ENCODE peak calls at places on chromosome 17, in ten cellular contexts. J, V, D, A, Z, P, G, C, F and R are unnamed samples.

GRCh38 chr17:4182043-4182442 is 39.0 kb downstream of the CYB5D2 start:
- DNase-seq in J (no peak), V (no peak), D (no peak), A (no peak), Z (no peak), P (no peak), G (no peak), C (no peak), F (no peak), R (no peak)

GRCh38 chr17:77872714-77873517 is 85.6 kb upstream of the TNRC6C start:
- DNase-seq in J (no peak), V (no peak), D (no peak), A (no peak), Z (no peak), P (no peak), G (no peak), C (no peak), F (no peak), R (no peak)

GRCh38 chr17:45391918-45392317 is 40.8 kb downstream of the ARHGAP27 start:
- DNase-seq in J (no peak), V (no peak), D (no peak), A (no peak), Z (no peak), P (no peak), G (no peak), C (no peak), F (no peak), R (no peak)

GRCh38 chr17:56793506-56793905 is 40.2 kb downstream of the C17orf67 start:
- DNase-seq in J (no peak), V (peak; percentile 27), D (no peak), A (no peak), Z (no peak), P (peak; percentile 25), G (no peak), C (no peak), F (no peak), R (no peak)

GRCh38 chr17:82244413-82245140 is 15.7 kb downstream of the SLC16A3 start:
- DNase-seq in J (peak; percentile 42), V (no peak), D (no peak), A (no peak), Z (peak; percentile 38), P (no peak), G (peak; percentile 63), C (peak; percentile 60), F (no peak), R (no peak)

GRCh38 chr17:63163158-63163520 is 197.1 kb downstream of the TANC2 start:
- DNase-seq in J (no peak), V (no peak), D (no peak), A (no peak), Z (no peak), P (no peak), G (no peak), C (no peak), F (no peak), R (no peak)

GRCh38 chr17:9324864-9325263 is 250.8 kb downstream of the STX8 start:
- DNase-seq in J (no peak), V (no peak), D (no peak), A (no peak), Z (no peak), P (no peak), G (no peak), C (no peak), F (no peak), R (no peak)

GRCh38 chr17:13046361-13046760 is 28.5 kb upstream of the ELAC2 start:
- DNase-seq in J (no peak), V (no peak), D (no peak), A (no peak), Z (no peak), P (no peak), G (no peak), C (no peak), F (no peak), R (no peak)

GRCh38 chr17:65617496-65617895 is 56.0 kb upstream of the AXIN2 start:
- DNase-seq in J (no peak), V (no peak), D (no peak), A (no peak), Z (no peak), P (no peak), G (no peak), C (no peak), F (no peak), R (no peak)

GRCh38 chr17:43714338-43715149 is 44.0 kb downstream of the SOST start:
- DNase-seq in J (no peak), V (no peak), D (no peak), A (peak; percentile 55), Z (peak; percentile 46), P (no peak), G (no peak), C (no peak), F (no peak), R (no peak)